ENCODE peak calls at places on chromosomes 6 and 20, in six cellular contexts. O is CD4-positive, CD25-positive, alpha-beta regulatory T cell; U is NCI-H2029; N is cardiac muscle cell; R is kidney glomerular epithelial cell; E is activated naive CD8-positive, alpha-beta T cell treated with anti-CD3 and anti-CD28 coated beads for 36 hours. D is an unnamed sample.

GRCh38 chr6:21171801-21172200 is 421.8 kb upstream of the SOX4 start:
- DNase-seq in U (no peak), N (peak; percentile 36), R (no peak), E (no peak), O (no peak), D (no peak)

GRCh38 chr20:17762243-17762872 is 62.6 kb downstream of the BANF2 start:
- DNase-seq in O (no peak), E (no peak), U (peak; percentile 47), N (no peak), R (no peak), D (no peak)

GRCh38 chr6:132063738-132064137 is 112.6 kb upstream of the CCN2 start:
- DNase-seq in U (no peak), N (peak; percentile 74), R (peak; percentile 91), E (no peak), O (no peak), D (no peak)

GRCh38 chr6:40899684-40900155 is 139.3 kb downstream of the UNC5CL start:
- DNase-seq in O (no peak), N (no peak), E (no peak), U (no peak), R (no peak), D (no peak)

GRCh38 chr6:125170376-125170775 is 16.8 kb downstream of the TPD52L1 start:
- DNase-seq in U (no peak), R (no peak), E (no peak), O (no peak), N (peak; percentile 46), D (no peak)

GRCh38 chr20:6828794-6829423 is 61.4 kb downstream of the BMP2 start:
- DNase-seq in N (peak; percentile 71), U (peak; percentile 71), R (peak; percentile 85), O (no peak), E (peak; percentile 13), D (peak; percentile 53)

GRCh38 chr20:25984933-25985332 is 288.3 kb upstream of the ZNF337 start:
- DNase-seq in E (peak; percentile 58), N (peak; percentile 74), R (no peak), U (peak; percentile 28), O (peak; percentile 15), D (no peak)

GRCh38 chr20:59576216-59576953 is 28.0 kb upstream of the PHACTR3 start:
- DNase-seq in R (no peak), E (no peak), O (no peak), N (no peak), U (peak; percentile 12), D (peak; percentile 16)

GRCh38 chr6:110173506-110174132 is 5.9 kb downstream of the WASF1 start:
- DNase-seq in R (no peak), E (no peak), O (no peak), U (no peak), N (no peak), D (peak; percentile 22)

GRCh38 chr6:35093118-35093445 is 48.1 kb downstream of the TCP11 start:
- DNase-seq in E (no peak), U (no peak), N (no peak), O (no peak), R (no peak), D (no peak)

GRCh38 chr6:132300323-132300949 is 100.8 kb downstream of the MOXD1 start:
- DNase-seq in R (peak; percentile 21), N (peak; percentile 77), E (peak; percentile 14), U (no peak), O (no peak), D (peak; percentile 14)

GRCh38 chr6:53752856-53753255 is 41.9 kb upstream of the LRRC1 start:
- DNase-seq in N (peak; percentile 71), R (no peak), E (no peak), O (no peak), U (no peak), D (no peak)

GRCh38 chr20:21504323-21504722 is 9.5 kb downstream of the NKX2-2 start:
- DNase-seq in R (no peak), N (no peak), U (no peak), E (no peak), O (no peak), D (peak; percentile 14)

GRCh38 chr6:25868784-25869183 is 5.3 kb downstream of the SLC17A3 start:
- DNase-seq in O (no peak), N (no peak), E (no peak), U (no peak), R (no peak), D (no peak)

GRCh38 chr20:34709836-34710567 is 5.9 kb downstream of the TP53INP2 start:
- DNase-seq in E (peak; percentile 53), N (peak; percentile 28), U (peak; percentile 74), R (no peak), O (peak; percentile 65), D (peak; percentile 90)

GRCh38 chr6:166361080-166361429 is 18.7 kb upstream of the SFT2D1 start:
- DNase-seq in N (peak; percentile 85), R (no peak), O (no peak), E (no peak), U (no peak), D (no peak)

GRCh38 chr6:42405025-42405424 is 46.7 kb downstream of the TRERF1 start:
- DNase-seq in N (peak; percentile 24), R (no peak), E (no peak), U (no peak), O (no peak), D (no peak)

GRCh38 chr6:108544586-108544985 is 16.1 kb upstream of the FOXO3 start:
- DNase-seq in E (no peak), U (no peak), R (no peak), O (no peak), N (peak; percentile 72), D (no peak)

GRCh38 chr20:6240059-6240458 is 117.2 kb upstream of the FERMT1 start:
- DNase-seq in R (no peak), U (no peak), O (no peak), N (no peak), E (no peak), D (no peak)